ENCODE peak calls at places on chromosome 16, in seven cellular contexts. C, U, Q, X, H, B and S are unnamed samples.

GRCh38 chr16:79451196-79451816 is 149.2 kb downstream of the MAF start:
- DNase-seq in C (no peak), U (no peak), Q (no peak), X (no peak), H (no peak), B (no peak), S (no peak)

GRCh38 chr16:80616362-80616761 is 75.6 kb downstream of the DYNLRB2 start:
- DNase-seq in C (no peak), U (no peak), Q (no peak), X (no peak), H (no peak), B (no peak), S (no peak)

GRCh38 chr16:30434852-30435251 is 5.0 kb upstream of the DCTPP1 start:
- DNase-seq in C (no peak), U (no peak), Q (no peak), X (no peak), H (no peak), B (no peak), S (no peak)

GRCh38 chr16:27761816-27762215 is 211.9 kb downstream of the KATNIP start:
- DNase-seq in C (no peak), U (peak), Q (no peak), X (no peak), H (no peak), B (no peak), S (peak)

GRCh38 chr16:89111263-89111662 is 17.6 kb downstream of the ACSF3 start:
- DNase-seq in C (no peak), U (no peak), Q (no peak), X (no peak), H (no peak), B (no peak), S (no peak)

GRCh38 chr16:4384497-4384896 is 12.8 kb downstream of the VASN start:
- DNase-seq in C (no peak), U (peak), Q (no peak), X (no peak), H (no peak), B (no peak), S (no peak)

GRCh38 chr16:63744077-63744874 is 1377.6 kb downstream of the CDH11 start:
- DNase-seq in C (no peak), U (no peak), Q (no peak), X (no peak), H (no peak), B (no peak), S (no peak)

GRCh38 chr16:3086596-3087242 is 12.4 kb downstream of the ZSCAN10 start:
- DNase-seq in C (no peak), U (no peak), Q (no peak), X (no peak), H (no peak), B (no peak), S (no peak)

GRCh38 chr16:81620796-81621195 is 158.3 kb upstream of the PLCG2 start:
- DNase-seq in C (no peak), U (no peak), Q (no peak), X (no peak), H (no peak), B (no peak), S (no peak)

GRCh38 chr16:65123846-65124513 is 2.1 kb upstream of the CDH11 start:
- DNase-seq in C (peak), U (peak), Q (no peak), X (no peak), H (no peak), B (no peak), S (no peak)

GRCh38 chr16:48959204-48959603 is 322.4 kb downstream of the CBLN1 start:
- DNase-seq in C (no peak), U (no peak), Q (no peak), X (no peak), H (peak), B (no peak), S (peak)

GRCh38 chr16:12600116-12600515 is 203.6 kb downstream of the CPPED1 start:
- DNase-seq in C (no peak), U (no peak), Q (no peak), X (no peak), H (no peak), B (no peak), S (no peak)

GRCh38 chr16:4346205-4346781 is 4.8 kb downstream of the PAM16 start:
- DNase-seq in C (no peak), U (no peak), Q (no peak), X (no peak), H (no peak), B (no peak), S (no peak)

GRCh38 chr16:46496701-46497100 is 124.5 kb downstream of the SHCBP1 start:
- DNase-seq in C (no peak), U (no peak), Q (no peak), X (no peak), H (no peak), B (no peak), S (no peak)

GRCh38 chr16:8867483-8868271 is 1.1 kb downstream of the CARHSP1 start:
- DNase-seq in C (peak), U (no peak), Q (no peak), X (no peak), H (no peak), B (no peak), S (no peak)

GRCh38 chr16:88578446-88579313 is 8.5 kb downstream of the ZC3H18 start:
- DNase-seq in C (no peak), U (no peak), Q (no peak), X (no peak), H (no peak), B (no peak), S (no peak)

GRCh38 chr16:49620868-49621239 is 235.1 kb downstream of the ZNF423 start:
- DNase-seq in C (peak), U (no peak), Q (no peak), X (no peak), H (no peak), B (no peak), S (no peak)

GRCh38 chr16:79381552-79382042 is 218.9 kb downstream of the MAF start:
- DNase-seq in C (no peak), U (no peak), Q (peak), X (no peak), H (no peak), B (no peak), S (no peak)

GRCh38 chr16:83059237-83059636 is 432.5 kb downstream of the CDH13 start:
- DNase-seq in C (no peak), U (no peak), Q (no peak), X (no peak), H (no peak), B (no peak), S (no peak)

GRCh38 chr16:9489823-9490467 is 398.5 kb downstream of the HAPSTR1 start:
- DNase-seq in C (peak), U (no peak), Q (no peak), X (no peak), H (peak), B (no peak), S (no peak)

DNA sequence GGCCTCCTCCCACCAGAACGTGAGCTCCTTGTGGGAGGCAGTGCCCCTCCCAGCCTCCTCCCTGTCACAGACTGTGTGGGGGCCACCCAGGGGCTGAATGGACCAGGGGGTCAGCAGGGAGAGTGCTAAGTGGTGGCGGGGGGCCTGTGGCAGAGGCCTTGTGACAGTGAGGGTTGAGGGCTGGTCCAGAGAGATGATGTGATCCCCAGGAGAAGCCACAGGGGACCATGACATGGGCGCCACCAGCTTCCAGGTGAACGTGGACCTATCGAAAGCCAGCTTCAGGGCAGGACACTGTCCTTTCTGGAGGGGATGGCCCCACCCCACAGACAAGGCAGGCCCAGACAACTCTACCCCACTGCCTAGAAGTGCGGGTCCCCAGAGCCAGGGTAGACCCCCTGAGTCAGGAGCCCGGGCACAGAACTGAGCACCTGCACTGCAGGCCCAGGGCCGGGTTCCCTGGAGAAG is 3.1 kb downstream of the SPSB3 start:
- DNase-seq in C (no peak), U (no peak), Q (no peak), X (no peak), H (no peak), B (no peak), S (no peak)
- TF ChIP-seq CTCF in C (no peak), U (no peak), Q (no peak), X (no peak), H (no peak), B (no peak), S (no peak)

GRCh38 chr16:14307059-14307531 is 236.0 kb downstream of the MRTFB start:
- DNase-seq in C (no peak), U (no peak), Q (no peak), X (no peak), H (no peak), B (no peak), S (no peak)
- H3K4me3 ChIP-seq in C (no peak), U (no peak), Q (no peak), X (peak), H (no peak), B (no peak), S (no peak)

GRCh38 chr16:57435838-57436237 is 11.3 kb downstream of the CIAPIN1 start:
- DNase-seq in C (no peak), U (no peak), Q (no peak), X (no peak), H (no peak), B (no peak), S (no peak)
- TF ChIP-seq CTCF in C (no peak), U (no peak), Q (no peak), X (no peak), H (no peak), B (no peak), S (no peak)

GRCh38 chr16:86512860-86513470 is 2.6 kb downstream of the FOXF1 start:
- DNase-seq in C (no peak), U (peak), Q (no peak), X (no peak), H (no peak), B (no peak), S (no peak)

GRCh38 chr16:86513471-86514277 is 3.3 kb downstream of the FOXF1 start:
- DNase-seq in C (no peak), U (peak), Q (no peak), X (no peak), H (no peak), B (no peak), S (no peak)

GRCh38 chr16:86510465-86511261 is at the start of gene FOXF1:
- DNase-seq in C (peak), U (peak), Q (no peak), X (no peak), H (no peak), B (no peak), S (no peak)

GRCh38 chr16:86511317-86512161 is 1.2 kb downstream of the FOXF1 start:
- DNase-seq in C (no peak), U (no peak), Q (no peak), X (no peak), H (no peak), B (no peak), S (no peak)

DNA sequence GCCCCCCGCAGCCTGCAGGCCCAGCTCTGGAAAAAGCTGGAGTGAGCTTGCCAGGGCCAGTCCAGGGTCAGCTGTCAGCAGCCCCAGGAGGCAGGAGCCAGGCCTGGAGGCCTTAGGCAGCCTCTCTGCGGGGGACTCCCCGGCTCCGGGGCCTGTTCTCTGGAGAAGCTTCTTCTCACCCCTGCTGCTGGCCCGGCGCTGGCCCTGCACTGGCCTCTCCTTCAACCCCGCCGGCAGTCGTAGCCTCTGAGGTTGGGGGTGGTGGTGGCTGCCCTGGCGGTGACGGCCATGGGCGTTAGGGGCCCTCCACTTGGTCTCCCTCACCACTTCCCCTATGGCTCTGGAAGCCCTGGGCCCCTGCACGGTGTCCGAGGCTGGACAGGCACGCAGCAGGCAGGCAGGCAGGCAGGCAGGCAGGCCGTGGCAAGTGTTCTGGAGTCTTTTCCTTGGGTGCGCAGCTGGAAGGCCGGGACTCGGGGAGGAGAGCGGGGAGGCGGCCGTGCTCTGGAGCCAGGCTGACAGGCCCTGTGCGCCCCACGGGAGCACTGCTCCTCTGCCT is 2.1 kb downstream of the FOXF1 start:
- DNase-seq in C (no peak), U (no peak), Q (no peak), X (no peak), H (no peak), B (no peak), S (no peak)
- H3K4me3 ChIP-seq in C (peak), U (peak), Q (no peak), X (no peak), H (no peak), B (peak), S (no peak)

GRCh38 chr16:72957303-72958277 is 90.3 kb downstream of the ZFHX3 start:
- DNase-seq in C (no peak), U (no peak), Q (no peak), X (no peak), H (no peak), B (no peak), S (no peak)
- TF ChIP-seq CTCF in C (no peak), U (no peak), Q (no peak), X (no peak), H (no peak), B (no peak), S (no peak)

DNA sequence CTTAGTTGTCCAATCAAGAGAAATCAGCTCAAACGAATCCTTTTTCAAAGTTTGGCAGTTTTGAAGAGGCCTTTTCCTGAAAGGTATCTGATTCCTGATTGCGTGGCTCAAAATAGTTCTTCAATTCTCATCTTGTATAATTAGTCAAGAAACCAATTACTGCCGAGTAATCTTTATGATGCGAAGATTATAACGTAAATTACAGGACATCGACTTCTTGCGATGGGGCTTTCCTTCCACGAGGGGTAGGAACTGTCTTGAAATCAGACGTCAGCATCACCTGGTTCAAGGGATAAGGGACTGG is 644 bp upstream of the ARL2BP start:
- DNase-seq in C (no peak), U (no peak), Q (no peak), X (no peak), H (no peak), B (no peak), S (no peak)
- H3K4me3 ChIP-seq in C (peak), U (peak), Q (no peak), X (peak), H (peak), B (peak), S (peak)

GRCh38 chr16:35750157-35750689 is 2290.8 kb downstream of the TP53TG3F start:
- DNase-seq in C (no peak), U (no peak), Q (no peak), X (no peak), H (no peak), B (no peak), S (no peak)

GRCh38 chr16:35750701-35751104 is 2291.3 kb downstream of the TP53TG3F start:
- DNase-seq in C (no peak), U (no peak), Q (no peak), X (no peak), H (no peak), B (no peak), S (no peak)

GRCh38 chr16:35747658-35748455 is 2288.4 kb downstream of the TP53TG3F start:
- DNase-seq in C (no peak), U (no peak), Q (peak), X (no peak), H (no peak), B (no peak), S (no peak)

GRCh38 chr16:35748621-35749252 is 2289.3 kb downstream of the TP53TG3F start:
- DNase-seq in C (no peak), U (no peak), Q (peak), X (no peak), H (no peak), B (no peak), S (no peak)

GRCh38 chr16:35749253-35750141 is 2290.1 kb downstream of the TP53TG3F start:
- DNase-seq in C (no peak), U (no peak), Q (peak), X (no peak), H (no peak), B (no peak), S (no peak)
- TF ChIP-seq CTCF in C (no peak), U (no peak), Q (no peak), X (no peak), H (no peak), B (no peak), S (no peak)

GRCh38 chr16:17162560-17162959 is 308.2 kb downstream of the XYLT1 start:
- DNase-seq in C (no peak), U (no peak), Q (no peak), X (no peak), H (no peak), B (no peak), S (no peak)

GRCh38 chr16:17159616-17160015 is 311.1 kb downstream of the XYLT1 start:
- DNase-seq in C (no peak), U (no peak), Q (no peak), X (no peak), H (no peak), B (no peak), S (no peak)

GRCh38 chr16:17160285-17160854 is 310.4 kb downstream of the XYLT1 start:
- DNase-seq in C (no peak), U (no peak), Q (no peak), X (no peak), H (no peak), B (no peak), S (no peak)

GRCh38 chr16:17166095-17166494 is 304.7 kb downstream of the XYLT1 start:
- DNase-seq in C (no peak), U (no peak), Q (no peak), X (no peak), H (no peak), B (no peak), S (no peak)

GRCh38 chr16:17161034-17161433 is 309.7 kb downstream of the XYLT1 start:
- DNase-seq in C (no peak), U (no peak), Q (no peak), X (no peak), H (no peak), B (no peak), S (no peak)
- H3K4me3 ChIP-seq in C (no peak), U (no peak), Q (no peak), X (no peak), H (no peak), B (no peak), S (no peak)

GRCh38 chr16:20956319-20956718 is 55.7 kb downstream of the LYRM1 start:
- DNase-seq in C (no peak), U (peak), Q (no peak), X (no peak), H (no peak), B (no peak), S (no peak)
- TF ChIP-seq CTCF in C (no peak), U (peak), Q (no peak), X (no peak), H (no peak), B (no peak), S (no peak)